ENCODE peak calls at places on chromosomes 11 and 22, in seven cellular contexts. I is astrocyte of the spinal cord, S is prostate gland, Q is hepatocyte, M is mucosa of descending colon, W is thyroid gland, E is fibroblast of lung. Z is an unnamed sample.

GRCh38 chr11:61854966-61855714 is 27.0 kb downstream of the FADS2 start:
- DNase-seq in I (no peak), S (no peak), Q (no peak), M (no peak), W (no peak), E (no peak), Z (no peak)

GRCh38 chr11:68364581-68364980 is 52.2 kb downstream of the LRP5 start:
- DNase-seq in I (no peak), S (no peak), Q (no peak), M (no peak), W (no peak), E (no peak), Z (no peak)

GRCh38 chr11:63667993-63668392 is 3.2 kb downstream of the ATL3 start:
- DNase-seq in I (peak; percentile 94), S (no peak), Q (peak; percentile 31), M (no peak), W (no peak), E (peak; percentile 97), Z (peak; percentile 91)

GRCh38 chr11:79449040-79449439 is 8.2 kb upstream of the TENM4 start:
- DNase-seq in I (no peak), S (no peak), Q (no peak), M (no peak), W (no peak), E (no peak), Z (no peak)

GRCh38 chr11:28464252-28464867 is 356.2 kb downstream of the METTL15 start:
- DNase-seq in I (peak; percentile 58), S (no peak), Q (no peak), M (no peak), W (no peak), E (peak; percentile 63), Z (peak; percentile 90)

GRCh38 chr11:45815747-45816146 is 10.8 kb downstream of the SLC35C1 start:
- DNase-seq in I (peak; percentile 17), S (no peak), Q (no peak), M (no peak), W (no peak), E (peak; percentile 23), Z (peak; percentile 55)

GRCh38 chr11:71171576-71171975 is 80.8 kb downstream of the SHANK2 start:
- DNase-seq in I (no peak), S (no peak), Q (no peak), M (no peak), W (no peak), E (no peak), Z (no peak)

GRCh38 chr11:78801161-78801884 is 226.7 kb upstream of the NARS2 start:
- DNase-seq in I (peak; percentile 96), S (peak; percentile 87), Q (peak; percentile 75), M (peak; percentile 51), W (peak; percentile 79), E (peak; percentile 98), Z (peak; percentile 96)

GRCh38 chr11:112728288-112728687 is 232.9 kb upstream of the NCAM1 start:
- DNase-seq in I (no peak), S (no peak), Q (no peak), M (no peak), W (no peak), E (no peak), Z (no peak)

GRCh38 chr11:643366-643765 is 6.3 kb downstream of the DRD4 start:
- DNase-seq in I (no peak), S (no peak), Q (no peak), M (no peak), W (no peak), E (no peak), Z (no peak)

GRCh38 chr11:11750479-11750878 is 91.3 kb upstream of the USP47 start:
- DNase-seq in I (no peak), S (no peak), Q (no peak), M (no peak), W (no peak), E (no peak), Z (no peak)

GRCh38 chr11:96168623-96169022 is 174.4 kb downstream of the MAML2 start:
- DNase-seq in I (peak; percentile 86), S (peak; percentile 43), Q (peak; percentile 67), M (peak; percentile 29), W (peak; percentile 6), E (peak; percentile 89), Z (peak; percentile 97)

GRCh38 chr22:31532060-31532459 is 35.7 kb downstream of the SFI1 start:
- DNase-seq in I (peak; percentile 6), S (no peak), Q (no peak), M (no peak), W (no peak), E (peak; percentile 59), Z (peak; percentile 15)

GRCh38 chr22:38202437-38203089 is 769 bp downstream of the MAFF start:
- DNase-seq in I (peak; percentile 90), S (peak; percentile 93), Q (peak; percentile 94), M (peak; percentile 87), W (peak; percentile 85), E (peak; percentile 84), Z (peak; percentile 90)

GRCh38 chr11:102421262-102421661 is 31.3 kb downstream of the TMEM123 start:
- DNase-seq in I (no peak), S (no peak), Q (no peak), M (no peak), W (no peak), E (no peak), Z (no peak)

GRCh38 chr22:46071451-46072029 is 78.8 kb upstream of the PPARA start:
- DNase-seq in I (peak; percentile 97), S (peak; percentile 93), Q (peak; percentile 79), M (peak; percentile 91), W (peak; percentile 91), E (peak; percentile 95), Z (peak; percentile 95)

GRCh38 chr11:108224908-108225786 is 2.3 kb downstream of the ATM start:
- DNase-seq in I (no peak), S (no peak), Q (no peak), M (no peak), W (no peak), E (no peak), Z (no peak)

GRCh38 chr11:1126491-1126926 is 31.2 kb upstream of the MUC5AC start:
- DNase-seq in I (no peak), S (no peak), Q (no peak), M (no peak), W (no peak), E (no peak), Z (no peak)

GRCh38 chr11:106986261-106986660 is 32.0 kb downstream of the GUCY1A2 start:
- DNase-seq in I (peak; percentile 62), S (no peak), Q (peak; percentile 20), M (no peak), W (no peak), E (peak; percentile 60), Z (peak; percentile 51)

GRCh38 chr22:39546889-39547586 is 14.5 kb upstream of the RPS19BP1 start:
- DNase-seq in I (peak; percentile 47), S (no peak), Q (no peak), M (peak; percentile 10), W (peak; percentile 90), E (peak; percentile 56), Z (peak; percentile 69)

GRCh38 chr11:769887-770641 is 7.2 kb downstream of the GATD1 start:
- DNase-seq in I (no peak), S (no peak), Q (peak; percentile 3), M (no peak), W (no peak), E (no peak), Z (no peak)

GRCh38 chr11:134001101-134001500 is 44.3 kb upstream of the IGSF9B start:
- DNase-seq in I (no peak), S (no peak), Q (no peak), M (no peak), W (no peak), E (no peak), Z (no peak)

GRCh38 chr11:2690596-2691354 is 9.0 kb downstream of the KCNQ1OT1 start:
- DNase-seq in I (no peak), S (no peak), Q (no peak), M (no peak), W (no peak), E (no peak), Z (no peak)

GRCh38 chr11:57901756-57902155 is 121.9 kb upstream of the OR9Q1 start:
- DNase-seq in I (no peak), S (no peak), Q (no peak), M (no peak), W (no peak), E (no peak), Z (no peak)

GRCh38 chr11:415640-416041 is 842 bp upstream of the SIGIRR start:
- DNase-seq in I (no peak), S (no peak), Q (no peak), M (no peak), W (no peak), E (no peak), Z (no peak)

GRCh38 chr11:96004862-96005261 is 81.0 kb upstream of the MTMR2 start:
- DNase-seq in I (no peak), S (no peak), Q (no peak), M (no peak), W (no peak), E (no peak), Z (no peak)

GRCh38 chr11:70482529-70482917 is 84.2 kb downstream of the CTTN start:
- DNase-seq in I (peak; percentile 45), S (no peak), Q (no peak), M (no peak), W (peak; percentile 30), E (peak; percentile 78), Z (peak; percentile 55)

GRCh38 chr11:120089036-120090001 is 48.6 kb downstream of the TRIM29 start:
- DNase-seq in I (no peak), S (peak; percentile 82), Q (no peak), M (no peak), W (no peak), E (no peak), Z (no peak)

GRCh38 chr11:94768602-94769511 is 701 bp downstream of the AMOTL1 start:
- DNase-seq in I (peak; percentile 46), S (peak; percentile 51), Q (peak; percentile 68), M (no peak), W (peak; percentile 55), E (peak; percentile 59), Z (peak; percentile 47)
- H3K4me3 ChIP-seq in I (peak overlapping the region; percentile 94), S (peak overlapping the region; percentile 62), Q (peak overlapping the region; percentile 94), M (peak overlapping the region; percentile 32), W (peak overlapping the region; percentile 91), E (peak overlapping the region; percentile 83), Z (peak overlapping the region; percentile 92)

GRCh38 chr22:47213571-47214230 is 451.3 kb downstream of the TBC1D22A start:
- DNase-seq in I (no peak), S (no peak), Q (no peak), M (peak; percentile 63), W (peak; percentile 55), E (no peak), Z (peak; percentile 32)
- TF ChIP-seq CTCF in I (peak; percentile 64), S (peak; percentile 12), Q (peak; percentile 13), M (peak; percentile 85), W (peak; percentile 56), E (peak; percentile 50), Z (peak; percentile 73)

GRCh38 chr11:72561856-72562255 is 112.4 kb downstream of the PDE2A start:
- DNase-seq in I (no peak), S (no peak), Q (no peak), M (no peak), W (no peak), E (peak; percentile 6), Z (no peak)

GRCh38 chr11:72556433-72556832 is 117.8 kb downstream of the PDE2A start:
- DNase-seq in I (no peak), S (no peak), Q (no peak), M (no peak), W (peak; percentile 33), E (no peak), Z (no peak)

GRCh38 chr11:72562431-72562830 is 111.8 kb downstream of the PDE2A start:
- DNase-seq in I (no peak), S (no peak), Q (no peak), M (no peak), W (no peak), E (no peak), Z (no peak)
- H3K4me3 ChIP-seq in I (no peak overlapping the region), S (no peak overlapping the region), Q (no peak overlapping the region), M (no peak overlapping the region), W (no peak overlapping the region), E (no peak overlapping the region), Z (no peak overlapping the region)

GRCh38 chr11:17593466-17594245 is 46.6 kb downstream of the OTOG start:
- DNase-seq in I (no peak), S (no peak), Q (no peak), M (no peak), W (no peak), E (no peak), Z (no peak)
- TF ChIP-seq CTCF in I (no peak), S (no peak), Q (no peak), M (no peak), W (no peak), E (no peak), Z (no peak)